ENCODE peak calls at places on chromosomes 4 and X, in ten cellular contexts. U is GM13977, G is ovary, I is kidney, R is psoas muscle, C is GM23338, H is neural crest cell, Y is GM10248, X is suprapubic skin, T is lower leg skin. A is an unnamed sample.
A peak's percentile ranks its signal among the peaks of the same experiment; 100 is the strongest.

GRCh38 chr4:145482209-145483021 is 762 bp downstream of the SMAD1 start:
- DNase-seq in X (peak; percentile 64), C (peak; percentile 77), U (peak; percentile 66), T (peak; percentile 89), H (peak; percentile 44), Y (peak; percentile 59), I (peak; percentile 81), G (peak; percentile 53), R (peak; percentile 55), A (peak; percentile 60)

GRCh38 chr4:15004701-15005301 is 2.5 kb downstream of the CPEB2 start:
- DNase-seq in G (peak; percentile 86), H (peak; percentile 25), T (peak; percentile 96), C (peak; percentile 80), Y (peak; percentile 43), X (peak; percentile 91), I (peak; percentile 94), R (peak; percentile 85), U (peak; percentile 52), A (peak; percentile 94)

GRCh38 chr4:100960232-100960631 is 387.1 kb downstream of the PPP3CA start:
- DNase-seq in C (no peak), X (no peak), I (no peak), G (no peak), U (no peak), H (no peak), T (no peak), Y (no peak), R (no peak), A (no peak)

GRCh38 chrX:48957477-48957826 is at the start of gene OTUD5:
- DNase-seq in C (peak; percentile 70), R (peak; percentile 67), U (peak; percentile 87), I (peak; percentile 91), Y (peak; percentile 76), T (no peak), X (peak; percentile 78), G (peak; percentile 70), H (no peak), A (peak; percentile 64)

GRCh38 chrX:63250253-63250868 is 100.8 kb downstream of the SPIN4 start:
- DNase-seq in I (no peak), H (peak; percentile 41), G (no peak), X (no peak), T (no peak), R (no peak), Y (peak; percentile 24), U (peak; percentile 51), C (peak; percentile 81), A (peak; percentile 45)

GRCh38 chr4:158722291-158722916 is 792 bp downstream of the PPID start:
- DNase-seq in I (no peak), Y (peak; percentile 11), R (no peak), U (no peak), C (peak; percentile 62), X (no peak), H (no peak), T (no peak), G (no peak), A (no peak)

GRCh38 chr4:1792832-1793495 is at the start of gene FGFR3:
- DNase-seq in Y (peak; percentile 88), T (no peak), C (peak; percentile 90), U (peak; percentile 97), H (no peak), X (no peak), R (peak; percentile 44), G (no peak), I (no peak), A (peak; percentile 79)

GRCh38 chr4:114599231-114600065 is 841 bp downstream of the UGT8 start:
- DNase-seq in I (peak; percentile 78), C (peak; percentile 78), Y (peak; percentile 17), H (peak; percentile 27), U (no peak), X (no peak), T (peak; percentile 86), R (no peak), G (no peak), A (no peak)

GRCh38 chrX:68936608-68937007 is 107.8 kb downstream of the EFNB1 start:
- DNase-seq in I (no peak), T (peak; percentile 62), R (no peak), H (no peak), G (no peak), U (no peak), C (no peak), Y (no peak), X (peak; percentile 30), A (no peak)

GRCh38 chr4:171674781-171675180 is 138.4 kb upstream of the GALNTL6 start:
- DNase-seq in U (no peak), G (no peak), H (no peak), X (no peak), R (no peak), C (no peak), T (no peak), I (no peak), Y (no peak), A (no peak)

GRCh38 chr4:171676555-171677215 is 136.5 kb upstream of the GALNTL6 start:
- DNase-seq in G (no peak), X (no peak), H (no peak), T (no peak), C (no peak), I (no peak), R (no peak), U (peak; percentile 9), Y (peak; percentile 26), A (no peak)
- TF ChIP-seq CTCF in G (no peak), X (no peak), H (no peak), T (no peak), C (no peak), I (no peak), R (no peak), U (no peak), Y (no peak), A (no peak)

GRCh38 chrX:101359966-101360365 is 11.4 kb upstream of the TIMM8A start:
- DNase-seq in U (no peak), R (no peak), H (no peak), G (no peak), Y (no peak), I (no peak), T (no peak), X (no peak), C (no peak), A (no peak)

GRCh38 chrX:101362757-101363156 is 14.2 kb upstream of the TIMM8A start:
- DNase-seq in C (no peak), H (no peak), Y (no peak), T (no peak), U (no peak), G (no peak), X (no peak), I (no peak), R (no peak), A (no peak)

GRCh38 chrX:101362116-101362515 is 13.6 kb upstream of the TIMM8A start:
- DNase-seq in T (no peak), I (no peak), G (no peak), R (no peak), Y (no peak), U (no peak), C (no peak), H (no peak), X (no peak), A (no peak)

DNA sequence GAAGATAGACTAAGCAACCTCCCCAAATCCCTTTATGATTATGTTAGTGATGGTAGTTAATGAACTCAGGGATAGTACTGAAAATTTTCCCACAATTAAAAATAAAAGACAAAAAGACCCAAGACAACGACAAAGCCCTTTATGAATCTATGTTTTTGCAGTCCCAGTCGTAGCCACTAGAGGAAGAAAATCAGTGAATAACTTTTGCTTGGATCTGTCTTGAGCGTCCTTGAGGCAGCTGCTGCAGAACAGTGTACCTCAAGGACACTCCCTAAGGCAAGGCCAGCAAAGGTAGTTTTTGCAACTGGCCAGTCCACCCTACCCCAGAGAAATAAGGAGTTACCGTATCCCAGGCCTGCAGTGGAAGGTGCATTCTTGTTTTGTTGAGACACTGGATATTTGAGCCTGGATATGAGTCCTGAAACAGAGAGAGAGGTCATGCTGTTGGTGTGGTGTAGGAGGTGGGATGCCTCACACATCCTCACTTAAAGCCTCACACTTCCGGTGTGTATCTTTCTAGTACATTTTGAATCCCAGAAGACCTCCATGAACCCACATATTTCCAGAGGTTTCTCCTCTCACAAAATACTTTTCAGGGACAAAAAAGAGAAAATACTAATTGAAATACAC is 8.7 kb upstream of the TIMM8A start:
- DNase-seq in Y (no peak), C (peak; percentile 49), R (no peak), U (no peak), H (no peak), G (no peak), X (no peak), T (no peak), I (no peak), A (no peak)
- TF ChIP-seq CTCF in Y (peak; percentile 12), C (no peak), R (peak; percentile 11), U (peak; percentile 19), H (peak; percentile 44), G (no peak), X (peak; percentile 10), T (no peak), I (no peak), A (peak; percentile 21)

DNA sequence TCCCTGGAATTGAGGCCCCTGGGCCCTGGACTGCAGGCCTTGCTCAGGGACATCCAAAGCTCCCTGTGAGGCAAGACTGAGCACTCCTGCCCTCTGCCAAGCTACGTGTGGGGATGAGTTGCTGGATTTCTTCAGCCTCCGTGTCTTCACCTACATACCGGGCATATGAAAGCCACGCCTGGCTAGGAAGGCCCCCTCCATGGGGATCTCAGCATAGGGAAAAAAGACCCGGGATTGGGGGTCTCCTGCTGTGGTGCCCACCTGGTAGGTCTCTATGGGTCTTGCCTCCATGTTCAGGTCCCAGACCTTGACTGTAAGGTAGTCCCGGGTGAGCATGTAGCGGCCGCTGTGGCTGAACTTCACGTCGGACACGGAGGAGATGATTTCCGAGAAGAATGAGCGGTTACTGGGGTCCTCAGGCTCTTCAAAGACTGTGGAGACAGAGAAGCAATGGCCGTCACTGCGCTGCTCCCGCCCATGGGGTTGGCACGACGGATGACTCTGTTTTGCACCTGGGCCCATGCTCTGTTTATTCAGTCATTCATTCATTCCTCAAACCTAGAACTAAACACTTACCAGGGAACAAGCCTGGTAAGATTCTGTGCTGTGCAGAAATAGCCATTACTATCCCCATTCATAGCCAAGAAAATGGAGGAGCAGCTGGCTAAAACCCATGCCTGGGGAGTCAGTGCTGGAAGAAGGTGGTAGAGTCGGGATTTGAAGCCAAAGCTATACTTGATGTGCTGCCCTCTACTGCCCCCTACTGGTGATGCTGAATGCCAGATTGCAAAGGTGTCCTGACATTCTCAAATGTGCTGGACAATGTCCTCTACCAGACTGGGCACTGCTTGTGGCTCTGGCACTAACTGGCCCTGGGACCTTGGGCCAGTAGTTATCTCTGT is 63.9 kb downstream of the WFS1 start:
- DNase-seq in T (no peak), H (peak; percentile 25), G (no peak), R (no peak), X (no peak), U (peak; percentile 46), I (no peak), C (peak; percentile 60), Y (no peak), A (no peak)
- TF ChIP-seq CTCF in T (no peak), H (peak; percentile 64), G (no peak), R (peak; percentile 27), X (no peak), U (peak; percentile 45), I (peak; percentile 8), C (peak; percentile 66), Y (peak; percentile 42), A (peak; percentile 48)

GRCh38 chr4:27702710-27703431 is 842.2 kb downstream of the STIM2 start:
- DNase-seq in H (peak; percentile 4), X (no peak), T (no peak), G (no peak), R (no peak), I (no peak), Y (no peak), C (peak; percentile 69), U (peak; percentile 20), A (no peak)
- TF ChIP-seq CTCF in H (peak; percentile 54), X (no peak), T (no peak), G (no peak), R (no peak), I (no peak), Y (peak; percentile 3), C (peak; percentile 78), U (peak; percentile 39), A (peak; percentile 50)

A was measured in right lobe of liver.